ENCODE peak calls at places on chromosome 2, in five cellular contexts. One of them, this sample, is unnamed.

GRCh38 chr2:47237375-47238357 is 82.6 kb upstream of the STPG4 start:
- DNase-seq in stimulated activated CD4-positive, alpha-beta T cell treated with anti-CD3 and anti-CD28 coated beads, Interleukin-4, amount 100 ng/mL, for 1 hour: no peak
- DNase-seq in kidney epithelial cell: no peak
- DNase-seq in EH: peak; percentile 75
- DNase-seq in caudate nucleus: peak; percentile 32
- DNase-seq in this sample: no peak

GRCh38 chr2:57516740-57517340 is 529.8 kb upstream of the VRK2 start:
- DNase-seq in stimulated activated CD4-positive, alpha-beta T cell treated with anti-CD3 and anti-CD28 coated beads, Interleukin-4, amount 100 ng/mL, for 1 hour: no peak
- DNase-seq in kidney epithelial cell: no peak
- DNase-seq in EH: peak; percentile 59
- DNase-seq in caudate nucleus: no peak
- DNase-seq in this sample: no peak

GRCh38 chr2:219497495-219498279 is 1.0 kb upstream of the GMPPA start:
- DNase-seq in stimulated activated CD4-positive, alpha-beta T cell treated with anti-CD3 and anti-CD28 coated beads, Interleukin-4, amount 100 ng/mL, for 1 hour: peak; percentile 29
- DNase-seq in kidney epithelial cell: no peak
- DNase-seq in EH: peak; percentile 92
- DNase-seq in caudate nucleus: no peak
- DNase-seq in this sample: peak; percentile 38

GRCh38 chr2:211408485-211408884 is 852.1 kb downstream of the CPS1 start:
- DNase-seq in stimulated activated CD4-positive, alpha-beta T cell treated with anti-CD3 and anti-CD28 coated beads, Interleukin-4, amount 100 ng/mL, for 1 hour: no peak
- DNase-seq in kidney epithelial cell: peak; percentile 44
- DNase-seq in EH: no peak
- DNase-seq in caudate nucleus: no peak
- DNase-seq in this sample: no peak

GRCh38 chr2:135998842-135999241 is 13.4 kb upstream of the DARS1 start:
- DNase-seq in stimulated activated CD4-positive, alpha-beta T cell treated with anti-CD3 and anti-CD28 coated beads, Interleukin-4, amount 100 ng/mL, for 1 hour: no peak
- DNase-seq in kidney epithelial cell: no peak
- DNase-seq in EH: no peak
- DNase-seq in caudate nucleus: no peak
- DNase-seq in this sample: no peak

GRCh38 chr2:214801768-214802397 is 7.6 kb downstream of the BARD1 start:
- DNase-seq in stimulated activated CD4-positive, alpha-beta T cell treated with anti-CD3 and anti-CD28 coated beads, Interleukin-4, amount 100 ng/mL, for 1 hour: no peak
- DNase-seq in kidney epithelial cell: no peak
- DNase-seq in EH: no peak
- DNase-seq in caudate nucleus: no peak
- DNase-seq in this sample: no peak

GRCh38 chr2:101223814-101224231 is 28.9 kb upstream of the CNOT11 start:
- DNase-seq in stimulated activated CD4-positive, alpha-beta T cell treated with anti-CD3 and anti-CD28 coated beads, Interleukin-4, amount 100 ng/mL, for 1 hour: peak; percentile 10
- DNase-seq in kidney epithelial cell: no peak
- DNase-seq in EH: peak; percentile 76
- DNase-seq in caudate nucleus: no peak
- DNase-seq in this sample: peak; percentile 37

GRCh38 chr2:65957886-65958285 is 477.0 kb upstream of the MEIS1 start:
- DNase-seq in stimulated activated CD4-positive, alpha-beta T cell treated with anti-CD3 and anti-CD28 coated beads, Interleukin-4, amount 100 ng/mL, for 1 hour: no peak
- DNase-seq in kidney epithelial cell: no peak
- DNase-seq in EH: no peak
- DNase-seq in caudate nucleus: no peak
- DNase-seq in this sample: no peak

GRCh38 chr2:168192839-168193616 is 54.4 kb downstream of the STK39 start:
- DNase-seq in stimulated activated CD4-positive, alpha-beta T cell treated with anti-CD3 and anti-CD28 coated beads, Interleukin-4, amount 100 ng/mL, for 1 hour: no peak
- DNase-seq in kidney epithelial cell: no peak
- DNase-seq in EH: peak; percentile 40
- DNase-seq in caudate nucleus: no peak
- DNase-seq in this sample: peak; percentile 26

GRCh38 chr2:241006412-241006811 is 8.0 kb downstream of the SNED1 start:
- DNase-seq in stimulated activated CD4-positive, alpha-beta T cell treated with anti-CD3 and anti-CD28 coated beads, Interleukin-4, amount 100 ng/mL, for 1 hour: no peak
- DNase-seq in kidney epithelial cell: no peak
- DNase-seq in EH: no peak
- DNase-seq in caudate nucleus: no peak
- DNase-seq in this sample: no peak

GRCh38 chr2:95275601-95276243 is 1.5 kb downstream of the PROM2 start:
- DNase-seq in stimulated activated CD4-positive, alpha-beta T cell treated with anti-CD3 and anti-CD28 coated beads, Interleukin-4, amount 100 ng/mL, for 1 hour: no peak
- DNase-seq in kidney epithelial cell: no peak
- DNase-seq in EH: no peak
- DNase-seq in caudate nucleus: no peak
- DNase-seq in this sample: no peak

GRCh38 chr2:197097578-197098366 is 171.3 kb upstream of the PGAP1 start:
- DNase-seq in stimulated activated CD4-positive, alpha-beta T cell treated with anti-CD3 and anti-CD28 coated beads, Interleukin-4, amount 100 ng/mL, for 1 hour: no peak
- DNase-seq in kidney epithelial cell: peak; percentile 38
- DNase-seq in EH: peak; percentile 90
- DNase-seq in caudate nucleus: no peak
- DNase-seq in this sample: no peak

GRCh38 chr2:46187112-46187618 is 110.0 kb upstream of the EPAS1 start:
- DNase-seq in stimulated activated CD4-positive, alpha-beta T cell treated with anti-CD3 and anti-CD28 coated beads, Interleukin-4, amount 100 ng/mL, for 1 hour: peak; percentile 37
- DNase-seq in kidney epithelial cell: no peak
- DNase-seq in EH: peak; percentile 92
- DNase-seq in caudate nucleus: no peak
- DNase-seq in this sample: peak; percentile 38

GRCh38 chr2:109280804-109281203 is 151.8 kb downstream of the SH3RF3 start:
- DNase-seq in stimulated activated CD4-positive, alpha-beta T cell treated with anti-CD3 and anti-CD28 coated beads, Interleukin-4, amount 100 ng/mL, for 1 hour: no peak
- DNase-seq in kidney epithelial cell: no peak
- DNase-seq in EH: no peak
- DNase-seq in caudate nucleus: no peak
- DNase-seq in this sample: no peak

GRCh38 chr2:239445771-239446524 is 45.1 kb upstream of the HDAC4 start:
- DNase-seq in stimulated activated CD4-positive, alpha-beta T cell treated with anti-CD3 and anti-CD28 coated beads, Interleukin-4, amount 100 ng/mL, for 1 hour: no peak
- DNase-seq in kidney epithelial cell: no peak
- DNase-seq in EH: peak; percentile 19
- DNase-seq in caudate nucleus: peak; percentile 72
- DNase-seq in this sample: no peak

GRCh38 chr2:72415256-72415655 is 267.6 kb upstream of the CYP26B1 start:
- DNase-seq in stimulated activated CD4-positive, alpha-beta T cell treated with anti-CD3 and anti-CD28 coated beads, Interleukin-4, amount 100 ng/mL, for 1 hour: no peak
- DNase-seq in kidney epithelial cell: no peak
- DNase-seq in EH: peak; percentile 72
- DNase-seq in caudate nucleus: no peak
- DNase-seq in this sample: no peak

GRCh38 chr2:150479075-150479915 is 8.2 kb downstream of the RND3 start:
- DNase-seq in stimulated activated CD4-positive, alpha-beta T cell treated with anti-CD3 and anti-CD28 coated beads, Interleukin-4, amount 100 ng/mL, for 1 hour: no peak
- DNase-seq in kidney epithelial cell: no peak
- DNase-seq in EH: peak; percentile 82
- DNase-seq in caudate nucleus: no peak
- DNase-seq in this sample: no peak

GRCh38 chr2:24269270-24269669 is 91.1 kb downstream of the ITSN2 start:
- DNase-seq in stimulated activated CD4-positive, alpha-beta T cell treated with anti-CD3 and anti-CD28 coated beads, Interleukin-4, amount 100 ng/mL, for 1 hour: no peak
- DNase-seq in kidney epithelial cell: peak; percentile 62
- DNase-seq in EH: peak; percentile 61
- DNase-seq in caudate nucleus: no peak
- DNase-seq in this sample: no peak

GRCh38 chr2:224754129-224754528 is 38.0 kb upstream of the CCDC195 start:
- DNase-seq in stimulated activated CD4-positive, alpha-beta T cell treated with anti-CD3 and anti-CD28 coated beads, Interleukin-4, amount 100 ng/mL, for 1 hour: no peak
- DNase-seq in kidney epithelial cell: no peak
- DNase-seq in EH: peak; percentile 40
- DNase-seq in caudate nucleus: no peak
- DNase-seq in this sample: no peak

GRCh38 chr2:18232731-18233438 is 327.6 kb downstream of the RDH14 start:
- DNase-seq in stimulated activated CD4-positive, alpha-beta T cell treated with anti-CD3 and anti-CD28 coated beads, Interleukin-4, amount 100 ng/mL, for 1 hour: no peak
- DNase-seq in kidney epithelial cell: peak; percentile 12
- DNase-seq in EH: peak; percentile 24
- DNase-seq in caudate nucleus: no peak
- DNase-seq in this sample: no peak

GRCh38 chr2:128783896-128784295 is 465.2 kb upstream of the HS6ST1 start:
- DNase-seq in stimulated activated CD4-positive, alpha-beta T cell treated with anti-CD3 and anti-CD28 coated beads, Interleukin-4, amount 100 ng/mL, for 1 hour: no peak
- DNase-seq in kidney epithelial cell: no peak
- DNase-seq in EH: no peak
- DNase-seq in caudate nucleus: no peak
- DNase-seq in this sample: no peak

GRCh38 chr2:212337486-212338343 is 200.9 kb downstream of the ERBB4 start:
- DNase-seq in stimulated activated CD4-positive, alpha-beta T cell treated with anti-CD3 and anti-CD28 coated beads, Interleukin-4, amount 100 ng/mL, for 1 hour: no peak
- DNase-seq in kidney epithelial cell: no peak
- DNase-seq in EH: no peak
- DNase-seq in caudate nucleus: no peak
- DNase-seq in this sample: no peak

GRCh38 chr2:85380048-85380447 is 25.5 kb downstream of the ELMOD3 start:
- DNase-seq in stimulated activated CD4-positive, alpha-beta T cell treated with anti-CD3 and anti-CD28 coated beads, Interleukin-4, amount 100 ng/mL, for 1 hour: no peak
- DNase-seq in kidney epithelial cell: no peak
- DNase-seq in EH: no peak
- DNase-seq in caudate nucleus: no peak
- DNase-seq in this sample: no peak

GRCh38 chr2:20448246-20449046 is 1.6 kb downstream of the RHOB start:
- DNase-seq in stimulated activated CD4-positive, alpha-beta T cell treated with anti-CD3 and anti-CD28 coated beads, Interleukin-4, amount 100 ng/mL, for 1 hour: no peak
- DNase-seq in kidney epithelial cell: no peak
- DNase-seq in EH: peak; percentile 43
- DNase-seq in caudate nucleus: peak; percentile 61
- DNase-seq in this sample: no peak

GRCh38 chr2:134739879-134740301 is 21.1 kb upstream of the TMEM163 start:
- DNase-seq in stimulated activated CD4-positive, alpha-beta T cell treated with anti-CD3 and anti-CD28 coated beads, Interleukin-4, amount 100 ng/mL, for 1 hour: no peak
- DNase-seq in kidney epithelial cell: no peak
- DNase-seq in EH: no peak
- DNase-seq in caudate nucleus: no peak
- DNase-seq in this sample: no peak

GRCh38 chr2:240565267-240566202 is 2.7 kb upstream of the RNPEPL1 start:
- DNase-seq in stimulated activated CD4-positive, alpha-beta T cell treated with anti-CD3 and anti-CD28 coated beads, Interleukin-4, amount 100 ng/mL, for 1 hour: peak; percentile 84
- DNase-seq in kidney epithelial cell: no peak
- DNase-seq in EH: peak; percentile 87
- DNase-seq in caudate nucleus: no peak
- DNase-seq in this sample: peak; percentile 92

GRCh38 chr2:106956879-106957278 is 70.9 kb upstream of the ST6GAL2 start:
- DNase-seq in stimulated activated CD4-positive, alpha-beta T cell treated with anti-CD3 and anti-CD28 coated beads, Interleukin-4, amount 100 ng/mL, for 1 hour: no peak
- DNase-seq in kidney epithelial cell: peak; percentile 37
- DNase-seq in EH: peak; percentile 99
- DNase-seq in caudate nucleus: no peak
- DNase-seq in this sample: no peak

GRCh38 chr2:82837588-82838304 is 1621.3 kb downstream of the SUCLG1 start:
- DNase-seq in stimulated activated CD4-positive, alpha-beta T cell treated with anti-CD3 and anti-CD28 coated beads, Interleukin-4, amount 100 ng/mL, for 1 hour: no peak
- DNase-seq in kidney epithelial cell: peak; percentile 94
- DNase-seq in EH: peak; percentile 72
- DNase-seq in caudate nucleus: no peak
- DNase-seq in this sample: no peak

GRCh38 chr2:25335204-25335603 is 6.5 kb downstream of the DNMT3A start:
- DNase-seq in stimulated activated CD4-positive, alpha-beta T cell treated with anti-CD3 and anti-CD28 coated beads, Interleukin-4, amount 100 ng/mL, for 1 hour: no peak
- DNase-seq in kidney epithelial cell: no peak
- DNase-seq in EH: no peak
- DNase-seq in caudate nucleus: no peak
- DNase-seq in this sample: no peak

GRCh38 chr2:135182190-135182589 is 130.1 kb downstream of the RAB3GAP1 start:
- DNase-seq in stimulated activated CD4-positive, alpha-beta T cell treated with anti-CD3 and anti-CD28 coated beads, Interleukin-4, amount 100 ng/mL, for 1 hour: no peak
- DNase-seq in kidney epithelial cell: no peak
- DNase-seq in EH: no peak
- DNase-seq in caudate nucleus: no peak
- DNase-seq in this sample: no peak

GRCh38 chr2:119596638-119597037 is 52.4 kb downstream of the CFAP221 start:
- DNase-seq in stimulated activated CD4-positive, alpha-beta T cell treated with anti-CD3 and anti-CD28 coated beads, Interleukin-4, amount 100 ng/mL, for 1 hour: no peak
- DNase-seq in kidney epithelial cell: no peak
- DNase-seq in EH: no peak
- DNase-seq in caudate nucleus: no peak
- DNase-seq in this sample: no peak

GRCh38 chr2:226971770-226972169 is 135.9 kb downstream of the RHBDD1 start:
- DNase-seq in stimulated activated CD4-positive, alpha-beta T cell treated with anti-CD3 and anti-CD28 coated beads, Interleukin-4, amount 100 ng/mL, for 1 hour: no peak
- DNase-seq in kidney epithelial cell: no peak
- DNase-seq in EH: no peak
- DNase-seq in caudate nucleus: no peak
- DNase-seq in this sample: no peak

GRCh38 chr2:88159955-88160415 is 10.2 kb upstream of the THNSL2 start:
- DNase-seq in stimulated activated CD4-positive, alpha-beta T cell treated with anti-CD3 and anti-CD28 coated beads, Interleukin-4, amount 100 ng/mL, for 1 hour: peak; percentile 38
- DNase-seq in kidney epithelial cell: no peak
- DNase-seq in EH: peak; percentile 73
- DNase-seq in caudate nucleus: peak; percentile 53
- DNase-seq in this sample: peak; percentile 59

GRCh38 chr2:67437132-67437531 is 40.0 kb downstream of the ETAA1 start:
- DNase-seq in stimulated activated CD4-positive, alpha-beta T cell treated with anti-CD3 and anti-CD28 coated beads, Interleukin-4, amount 100 ng/mL, for 1 hour: no peak
- DNase-seq in kidney epithelial cell: no peak
- DNase-seq in EH: peak; percentile 45
- DNase-seq in caudate nucleus: no peak
- DNase-seq in this sample: no peak

GRCh38 chr2:5473596-5473995 is 218.6 kb upstream of the SOX11 start:
- DNase-seq in stimulated activated CD4-positive, alpha-beta T cell treated with anti-CD3 and anti-CD28 coated beads, Interleukin-4, amount 100 ng/mL, for 1 hour: no peak
- DNase-seq in kidney epithelial cell: no peak
- DNase-seq in EH: no peak
- DNase-seq in caudate nucleus: no peak
- DNase-seq in this sample: no peak

GRCh38 chr2:58939388-58939787 is 698.3 kb upstream of the FANCL start:
- DNase-seq in stimulated activated CD4-positive, alpha-beta T cell treated with anti-CD3 and anti-CD28 coated beads, Interleukin-4, amount 100 ng/mL, for 1 hour: no peak
- DNase-seq in kidney epithelial cell: peak; percentile 12
- DNase-seq in EH: peak; percentile 91
- DNase-seq in caudate nucleus: no peak
- DNase-seq in this sample: no peak

This sample was measured in activated naive CD4-positive, alpha-beta T cell treated with Interleukin-2 at 50 U/mL for 16 hours.